ENCODE peak calls at places on chromosomes 6 and 20, in six cellular contexts. R, G, B, S, Q and Y are unnamed samples.

GRCh38 chr6:116877743-116878142 is 701 bp downstream of the RFX6 start:
- DNase-seq in R (no peak), G (no peak), B (no peak), S (no peak), Q (no peak), Y (no peak)

GRCh38 chr20:43799150-43799711 is 72.4 kb upstream of the GTSF1L start:
- DNase-seq in R (no peak), G (no peak), B (no peak), S (no peak), Q (no peak), Y (no peak)

GRCh38 chr6:150263765-150264415 is 104.9 kb upstream of the IYD start:
- DNase-seq in R (no peak), G (no peak), B (no peak), S (no peak), Q (no peak), Y (no peak)

GRCh38 chr6:38259736-38260135 is 380.0 kb downstream of the BTBD9 start:
- DNase-seq in R (no peak), G (no peak), B (no peak), S (no peak), Q (no peak), Y (no peak)

GRCh38 chr6:43838276-43839036 is 68.4 kb downstream of the VEGFA start:
- DNase-seq in R (peak; percentile 32), G (peak; percentile 39), B (peak; percentile 79), S (peak; percentile 36), Q (no peak), Y (no peak)

GRCh38 chr20:62741701-62742491 is 33.3 kb downstream of the NTSR1 start:
- DNase-seq in R (no peak), G (no peak), B (peak; percentile 46), S (no peak), Q (no peak), Y (no peak)

GRCh38 chr6:78770766-78771165 is 96.6 kb upstream of the IRAK1BP1 start:
- DNase-seq in R (no peak), G (no peak), B (no peak), S (no peak), Q (no peak), Y (no peak)

GRCh38 chr6:162887981-162888689 is 160.4 kb downstream of the PACRG start:
- DNase-seq in R (no peak), G (no peak), B (no peak), S (no peak), Q (no peak), Y (no peak)

GRCh38 chr6:82906951-82907350 is 158.7 kb downstream of the UBE3D start:
- DNase-seq in R (no peak), G (peak; percentile 12), B (no peak), S (no peak), Q (no peak), Y (no peak)

GRCh38 chr6:129605095-129605494 is 104.9 kb downstream of the ARHGAP18 start:
- DNase-seq in R (no peak), G (no peak), B (no peak), S (no peak), Q (no peak), Y (no peak)

GRCh38 chr6:125586605-125587004 is 162.8 kb upstream of the HEY2 start:
- DNase-seq in R (no peak), G (no peak), B (no peak), S (no peak), Q (no peak), Y (no peak)

GRCh38 chr6:27502508-27503435 is 29.9 kb upstream of the ZNF184 start:
- DNase-seq in R (peak; percentile 80), G (peak; percentile 70), B (no peak), S (peak; percentile 68), Q (peak; percentile 62), Y (no peak)

GRCh38 chr20:25145131-25145530 is 50.4 kb upstream of the ENTPD6 start:
- DNase-seq in R (no peak), G (no peak), B (no peak), S (no peak), Q (no peak), Y (no peak)

GRCh38 chr20:49739042-49739441 is 25.4 kb upstream of the B4GALT5 start:
- DNase-seq in R (no peak), G (no peak), B (no peak), S (no peak), Q (no peak), Y (no peak)

GRCh38 chr20:17394411-17394810 is 136.8 kb downstream of the BFSP1 start:
- DNase-seq in R (no peak), G (no peak), B (no peak), S (no peak), Q (no peak), Y (no peak)

GRCh38 chr6:138504764-138505689 is 5.7 kb upstream of the NHSL1 start:
- DNase-seq in R (no peak), G (no peak), B (no peak), S (no peak), Q (no peak), Y (no peak)

GRCh38 chr20:41265931-41266330 is 51.6 kb downstream of the ZHX3 start:
- DNase-seq in R (no peak), G (no peak), B (no peak), S (no peak), Q (no peak), Y (no peak)

GRCh38 chr6:137688230-137688971 is 178.7 kb upstream of the TNFAIP3 start:
- DNase-seq in R (no peak), G (no peak), B (no peak), S (no peak), Q (no peak), Y (no peak)

GRCh38 chr6:119129968-119130484 is 51.6 kb upstream of the FAM184A start:
- DNase-seq in R (no peak), G (no peak), B (no peak), S (no peak), Q (no peak), Y (no peak)

GRCh38 chr6:93567164-93567563 is 147.8 kb upstream of the EPHA7 start:
- DNase-seq in R (no peak), G (no peak), B (no peak), S (no peak), Q (no peak), Y (no peak)

GRCh38 chr6:104754788-104755409 is 104.8 kb downstream of the HACE1 start:
- DNase-seq in R (no peak), G (no peak), B (no peak), S (no peak), Q (no peak), Y (no peak)

GRCh38 chr20:43916073-43916874 is 1.6 kb downstream of the TOX2 start:
- DNase-seq in R (no peak), G (no peak), B (no peak), S (no peak), Q (no peak), Y (no peak)

GRCh38 chr20:24953621-24954133 is 4.6 kb downstream of the CST7 start:
- DNase-seq in R (no peak), G (no peak), B (no peak), S (no peak), Q (no peak), Y (no peak)

GRCh38 chr6:15171026-15171425 is 74.8 kb upstream of the JARID2 start:
- DNase-seq in R (no peak), G (no peak), B (no peak), S (no peak), Q (no peak), Y (no peak)

GRCh38 chr6:47859132-47859531 is 77.3 kb downstream of the OPN5 start:
- DNase-seq in R (no peak), G (no peak), B (no peak), S (no peak), Q (no peak), Y (no peak)

GRCh38 chr6:11094411-11094851 is 797 bp downstream of the SMIM13 start:
- DNase-seq in R (peak; percentile 28), G (peak; percentile 40), B (peak; percentile 69), S (peak; percentile 39), Q (peak; percentile 19), Y (no peak)

GRCh38 chr6:67694127-67694526 is 941.0 kb upstream of the ADGRB3 start:
- DNase-seq in R (no peak), G (no peak), B (no peak), S (no peak), Q (no peak), Y (no peak)

GRCh38 chr6:101539510-101540245 is 146.2 kb downstream of the GRIK2 start:
- DNase-seq in R (no peak), G (no peak), B (no peak), S (no peak), Q (no peak), Y (no peak)

GRCh38 chr6:9224539-9224938 is 789.2 kb upstream of the SLC35B3 start:
- DNase-seq in R (no peak), G (no peak), B (no peak), S (no peak), Q (no peak), Y (no peak)

GRCh38 chr6:106098383-106099234 is 12.5 kb downstream of the PRDM1 start:
- DNase-seq in R (no peak), G (peak; percentile 61), B (no peak), S (no peak), Q (peak; percentile 80), Y (no peak)

GRCh38 chr6:107600936-107601335 is 111.0 kb downstream of the SOBP start:
- DNase-seq in R (no peak), G (peak; percentile 62), B (no peak), S (no peak), Q (no peak), Y (no peak)

GRCh38 chr6:13810688-13811446 is 3.5 kb downstream of the MCUR1 start:
- DNase-seq in R (no peak), G (no peak), B (no peak), S (no peak), Q (no peak), Y (no peak)
- H3K27ac ChIP-seq in R (peak overlapping the region; percentile 67), G (no peak overlapping the region), B (peak overlapping the region; percentile 67), S (no peak overlapping the region), Q (no peak overlapping the region), Y (no peak overlapping the region)

GRCh38 chr6:168248148-168248620 is 71.4 kb downstream of the DACT2 start:
- DNase-seq in R (no peak), G (no peak), B (no peak), S (no peak), Q (no peak), Y (no peak)
- H3K27ac ChIP-seq in R (no peak overlapping the region), G (no peak overlapping the region), B (no peak overlapping the region), S (no peak overlapping the region), Q (no peak overlapping the region), Y (no peak overlapping the region)

GRCh38 chr20:60372282-60372681 is 414.1 kb downstream of the CDH26 start:
- DNase-seq in R (no peak), G (no peak), B (no peak), S (no peak), Q (no peak), Y (no peak)
- H3K27ac ChIP-seq in R (no peak overlapping the region), G (no peak overlapping the region), B (no peak overlapping the region), S (no peak overlapping the region), Q (no peak overlapping the region), Y (no peak overlapping the region)

GRCh38 chr6:87899499-87900147 is 148.0 kb upstream of the SPACA1 start:
- DNase-seq in R (no peak), G (no peak), B (no peak), S (no peak), Q (no peak), Y (no peak)
- H3K27ac ChIP-seq in R (no peak overlapping the region), G (no peak overlapping the region), B (no peak overlapping the region), S (no peak overlapping the region), Q (no peak overlapping the region), Y (no peak overlapping the region)

GRCh38 chr20:33863440-33864323 is 52.5 kb downstream of the CHMP4B start:
- DNase-seq in R (no peak), G (no peak), B (no peak), S (no peak), Q (no peak), Y (no peak)
- H3K27ac ChIP-seq in R (no peak overlapping the region), G (no peak overlapping the region), B (no peak overlapping the region), S (no peak overlapping the region), Q (no peak overlapping the region), Y (no peak overlapping the region)